ENCODE peak calls at places on chromosome 18, in four cellular contexts. I is HepG2, J is H1, T is GM12891. A is an unnamed sample.

GRCh38 chr18:39799010-39799409 is 2156.0 kb upstream of the PIK3C3 start:
- DNase-seq in J (no peak), T (no peak), I (no peak), A (no peak)

GRCh38 chr18:74396252-74397204 is 60.6 kb downstream of the DIPK1C start:
- DNase-seq in T (no peak), I (no peak), J (no peak), A (no peak)

GRCh38 chr18:9771261-9771976 is 63.3 kb downstream of the RAB31 start:
- DNase-seq in T (peak), I (peak), J (peak), A (peak)

GRCh38 chr18:79585395-79586370 is 93.9 kb upstream of the CTDP1 start:
- DNase-seq in J (no peak), T (no peak), I (no peak), A (no peak)

GRCh38 chr18:13616041-13616440 is 110.3 kb downstream of the FAM210A start:
- DNase-seq in T (no peak), I (no peak), J (no peak), A (no peak)

GRCh38 chr18:75698861-75699260 is 271.4 kb upstream of the SMIM21 start:
- DNase-seq in T (no peak), J (no peak), I (no peak), A (no peak)

GRCh38 chr18:47215554-47216138 is 35.8 kb downstream of the SKOR2 start:
- DNase-seq in I (peak), J (no peak), T (peak), A (no peak)

GRCh38 chr18:63307555-63308200 is 11.9 kb downstream of the BCL2 start:
- DNase-seq in I (no peak), J (no peak), T (no peak), A (no peak)

GRCh38 chr18:2100694-2101213 is 470.6 kb downstream of the METTL4 start:
- DNase-seq in T (no peak), J (no peak), I (no peak), A (no peak)

GRCh38 chr18:58529714-58530354 is 99.1 kb downstream of the ALPK2 start:
- DNase-seq in I (peak), J (peak), T (no peak), A (no peak)

GRCh38 chr18:54736981-54737380 is 91.3 kb upstream of the RAB27B start:
- DNase-seq in J (no peak), I (no peak), T (no peak), A (no peak)

GRCh38 chr18:62725896-62726295 is 10.6 kb downstream of the PHLPP1 start:
- DNase-seq in J (no peak), I (no peak), T (no peak), A (no peak)

GRCh38 chr18:58230438-58231179 is 186.6 kb downstream of the NEDD4L start:
- DNase-seq in T (no peak), I (no peak), J (no peak), A (no peak)

GRCh38 chr18:54679318-54680149 is 88.5 kb downstream of the DYNAP start:
- DNase-seq in T (no peak), J (no peak), I (peak), A (no peak)

GRCh38 chr18:9824474-9824832 is 61.3 kb upstream of the TXNDC2 start:
- DNase-seq in I (no peak), T (no peak), J (no peak), A (no peak)

GRCh38 chr18:63963610-63964256 is 6.1 kb upstream of the SERPINB8 start:
- DNase-seq in I (peak), T (no peak), J (no peak), A (no peak)

GRCh38 chr18:35578481-35578880 is 3.1 kb upstream of the GALNT1 start:
- DNase-seq in J (no peak), I (no peak), T (no peak), A (no peak)

GRCh38 chr18:25875574-25875973 is 214.8 kb downstream of the SS18 start:
- DNase-seq in I (no peak), T (no peak), J (no peak), A (no peak)

GRCh38 chr18:61388010-61388409 is 54.8 kb downstream of the CDH20 start:
- DNase-seq in T (no peak), J (no peak), I (no peak), A (no peak)

GRCh38 chr18:35084494-35085449 is 43.6 kb downstream of the MAPRE2 start:
- DNase-seq in I (peak), T (no peak), J (no peak), A (no peak)

GRCh38 chr18:24408496-24408895 is 10.9 kb upstream of the OSBPL1A start:
- DNase-seq in T (no peak), I (no peak), J (no peak), A (no peak)

GRCh38 chr18:48750485-48751175 is 200.1 kb downstream of the SMAD7 start:
- DNase-seq in I (no peak), J (no peak), T (no peak), A (no peak)

GRCh38 chr18:48752478-48752877 is 198.3 kb downstream of the SMAD7 start:
- DNase-seq in I (no peak), J (no peak), T (no peak), A (no peak)

GRCh38 chr18:48751727-48752468 is 198.9 kb downstream of the SMAD7 start:
- DNase-seq in J (no peak), T (no peak), I (no peak), A (no peak)

GRCh38 chr18:48752928-48753327 is 197.8 kb downstream of the SMAD7 start:
- DNase-seq in I (no peak), T (no peak), J (no peak), A (no peak)

GRCh38 chr18:48749768-48750167 is 201.0 kb downstream of the SMAD7 start:
- DNase-seq in T (no peak), I (no peak), J (no peak), A (no peak)
- TF ChIP-seq POLR2AphosphoS5 in T (no peak), I (no peak), J (no peak), A (no peak)

GRCh38 chr18:23131693-23132319 is 3.5 kb upstream of the CABLES1 start:
- DNase-seq in J (no peak), T (peak), I (peak), A (peak)

GRCh38 chr18:23129355-23130002 is 5.8 kb upstream of the CABLES1 start:
- DNase-seq in T (no peak), J (no peak), I (no peak), A (no peak)

GRCh38 chr18:23126352-23127056 is 8.8 kb upstream of the CABLES1 start:
- DNase-seq in I (no peak), T (no peak), J (no peak), A (no peak)

DNA sequence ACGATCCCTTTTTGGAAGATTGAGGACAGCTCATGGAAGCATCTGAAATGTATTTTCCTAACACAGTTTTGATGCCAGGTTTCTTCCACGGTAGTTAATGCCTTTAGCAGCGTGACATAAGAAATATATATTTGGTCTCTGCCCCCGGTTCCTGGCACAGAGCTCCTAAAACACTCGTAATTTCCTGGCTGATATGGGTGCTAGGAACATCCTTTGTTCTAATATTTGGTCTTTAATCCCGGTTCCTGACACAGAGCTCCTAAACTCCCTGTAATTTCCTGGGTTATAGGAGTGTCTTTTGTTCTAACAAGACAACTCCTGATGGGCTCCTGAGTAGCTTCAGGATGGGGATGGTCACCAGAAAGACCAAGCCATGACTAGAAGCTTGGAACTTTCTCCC is 8.1 kb upstream of the CABLES1 start:
- DNase-seq in I (no peak), J (no peak), T (no peak), A (no peak)
- TF ChIP-seq TAF1 in I (no peak), J (no peak), T (no peak), A (no peak)

DNA sequence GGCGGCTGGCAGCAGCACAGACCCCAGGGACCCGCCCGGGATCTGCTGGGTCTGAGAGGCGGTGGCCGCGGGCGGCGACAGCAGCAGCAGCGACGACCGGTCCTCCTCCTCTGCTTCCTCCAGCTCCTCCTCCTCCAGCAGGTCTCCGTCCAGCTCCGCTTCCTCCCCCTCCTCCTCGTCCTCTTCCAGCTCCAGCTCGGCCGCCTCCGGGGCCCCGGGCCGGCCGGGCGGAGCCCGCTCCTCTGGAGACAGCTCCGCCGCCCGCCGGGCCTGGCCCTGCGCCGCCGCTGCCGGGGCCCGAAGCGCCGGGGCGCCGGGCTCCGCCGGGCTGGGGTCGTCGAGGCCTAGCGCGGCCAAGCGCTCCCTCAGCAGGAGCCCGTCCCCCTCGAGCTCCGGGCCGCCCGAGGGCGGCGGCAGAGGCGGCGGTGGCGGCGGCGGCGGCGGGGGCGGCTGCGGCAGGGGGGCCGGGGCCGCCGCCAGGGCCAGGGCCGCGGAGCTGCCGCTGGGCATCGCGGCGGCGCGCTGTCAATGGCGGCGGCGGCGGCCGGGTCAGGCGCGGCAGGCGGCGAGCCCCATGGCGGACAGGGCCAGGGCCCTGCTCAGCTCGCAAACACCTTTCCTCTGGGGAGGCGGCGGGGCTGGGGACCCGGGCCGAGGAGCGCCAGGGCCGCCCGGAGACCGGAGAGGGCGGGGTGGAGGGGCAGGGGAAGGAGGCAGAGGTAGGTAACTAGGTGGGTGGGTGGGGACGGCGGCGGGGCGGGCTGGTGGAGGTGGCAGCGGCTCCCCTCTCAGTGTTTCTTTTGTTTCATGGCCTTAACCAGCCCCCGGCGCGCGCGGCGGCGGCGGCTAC is 445 bp downstream of the MEX3C start:
- DNase-seq in T (peak), I (no peak), J (peak), A (peak)
- TF ChIP-seq POLR2A in T (no peak), I (peak), J (no peak), A (peak)

GRCh38 chr18:23283933-23284430 is 148.7 kb downstream of the CABLES1 start:
- DNase-seq in T (no peak), I (peak), J (peak), A (no peak)

GRCh38 chr18:23282437-23282781 is 147.1 kb downstream of the CABLES1 start:
- DNase-seq in T (no peak), I (no peak), J (no peak), A (no peak)

GRCh38 chr18:23280844-23281243 is 145.6 kb downstream of the CABLES1 start:
- DNase-seq in I (no peak), T (no peak), J (no peak), A (no peak)

GRCh38 chr18:23279931-23280330 is 144.6 kb downstream of the CABLES1 start:
- DNase-seq in I (no peak), J (no peak), T (no peak), A (no peak)

GRCh38 chr18:23281626-23282436 is 146.5 kb downstream of the CABLES1 start:
- DNase-seq in J (no peak), T (no peak), I (no peak), A (no peak)
- TF ChIP-seq POLR2AphosphoS5 in J (no peak), T (no peak), I (no peak), A (no peak)

DNA sequence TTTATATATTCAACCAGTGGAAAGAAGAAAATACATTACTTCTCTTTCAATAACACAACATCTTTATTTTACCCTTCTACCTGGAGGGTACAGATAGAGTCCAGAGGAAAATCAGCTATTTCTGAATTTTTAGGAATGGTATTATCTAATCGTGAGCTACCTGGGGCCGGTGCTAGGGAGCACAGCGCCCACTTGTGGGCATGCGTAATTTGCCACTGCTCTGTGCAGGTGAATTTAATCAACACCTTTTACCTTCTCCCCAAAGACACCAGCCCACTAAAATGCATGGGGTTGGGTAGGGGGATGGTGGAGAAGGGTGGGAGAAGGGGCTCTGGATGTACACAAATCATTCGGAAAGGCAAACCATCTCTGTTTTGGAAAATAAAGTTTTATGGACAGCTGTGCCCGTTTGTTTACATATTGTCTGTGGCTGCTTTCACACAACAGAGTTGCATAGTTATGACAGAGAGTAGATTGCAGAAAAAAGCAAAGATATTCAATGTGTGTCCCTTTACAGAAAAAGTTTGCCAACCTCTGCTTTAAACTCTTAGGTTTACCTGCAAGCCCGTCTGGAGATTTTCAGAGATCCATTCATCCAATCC is 51.5 kb upstream of the DCC start:
- DNase-seq in T (peak), I (peak), J (peak), A (peak)
- TF ChIP-seq TAF1 in T (no peak), I (no peak), J (no peak), A (no peak)

GRCh38 chr18:711693-712400 is 583 bp downstream of the ENOSF1 start:
- DNase-seq in J (peak), I (peak), T (peak), A (peak)
- TF ChIP-seq POLR2A in J (peak), I (peak), T (peak), A (peak)

DNA sequence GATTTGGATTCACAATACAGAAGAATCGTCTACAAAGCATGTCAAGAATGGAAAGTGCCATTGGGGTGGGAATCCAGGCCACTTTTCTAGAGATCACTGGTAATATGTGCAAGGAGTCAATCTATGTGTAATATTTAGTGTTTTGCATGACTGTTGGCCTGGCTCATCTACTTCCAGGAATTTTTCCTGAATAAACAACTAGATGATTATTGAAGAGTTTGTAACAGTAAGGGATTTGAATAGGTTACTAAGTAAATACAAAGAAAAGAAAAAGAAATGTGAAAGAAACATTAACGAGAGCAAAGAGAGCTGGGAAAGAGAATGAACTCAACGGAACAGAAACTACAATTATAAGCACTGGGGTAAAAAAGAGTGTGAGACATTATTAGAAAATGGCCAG is 406.0 kb downstream of the TGIF1 start:
- DNase-seq in T (no peak), J (no peak), I (no peak), A (no peak)
- TF ChIP-seq POLR2AphosphoS5 in T (no peak), J (no peak), I (no peak), A (no peak)

DNA sequence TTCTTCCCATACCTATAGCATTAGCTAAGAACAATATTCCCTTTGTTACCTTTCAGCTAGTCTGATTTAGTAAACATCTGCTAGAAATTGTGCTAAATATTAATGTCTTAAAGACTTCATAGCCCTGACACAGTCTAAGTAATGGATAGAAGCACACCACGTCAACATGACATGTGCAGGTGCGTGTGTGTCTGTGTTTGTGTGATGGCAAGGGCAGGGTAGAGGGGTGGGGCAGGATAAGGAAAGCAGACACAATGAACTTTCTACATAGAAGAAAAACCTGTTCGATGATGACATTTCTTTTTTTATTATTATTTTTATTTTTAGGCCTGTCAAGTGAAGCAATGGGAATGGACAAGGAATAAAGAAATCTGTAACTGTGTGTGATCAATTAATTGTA is 223.3 kb downstream of the NOL4 start:
- DNase-seq in T (no peak), J (no peak), I (no peak), A (no peak)
- TF ChIP-seq TAF1 in T (no peak), J (no peak), I (no peak), A (no peak)